ENCODE peak calls at places on chromosomes 12 and 14, in five cellular contexts. L, W, E, H and Q are unnamed samples.

GRCh38 chr12:76874491-76875190 is 4.2 kb downstream of the CSRP2 start:
- DNase-seq in W (no peak), L (peak; percentile 71), H (no peak), E (no peak), Q (no peak)

GRCh38 chr12:5557906-5558305 is 126.0 kb downstream of the NTF3 start:
- DNase-seq in H (no peak), W (no peak), E (no peak), L (peak; percentile 38), Q (no peak)

GRCh38 chr12:50924439-50925341 is 27.7 kb upstream of the HIGD1C start:
- DNase-seq in W (peak; percentile 59), L (peak; percentile 66), E (peak; percentile 90), H (peak; percentile 99), Q (peak; percentile 78)

GRCh38 chr14:69404478-69404877 is 6.0 kb downstream of the SLC39A9 start:
- DNase-seq in E (no peak), W (no peak), L (peak; percentile 11), H (no peak), Q (no peak)

GRCh38 chr14:69573841-69574265 is 818 bp downstream of the CCDC177 start:
- DNase-seq in H (no peak), L (peak; percentile 61), W (no peak), E (no peak), Q (no peak)

GRCh38 chr12:46774011-46774633 is 51.7 kb downstream of the SLC38A4 start:
- DNase-seq in H (no peak), W (no peak), L (no peak), E (no peak), Q (peak; percentile 65)

GRCh38 chr14:55073856-55074255 is 22.4 kb downstream of the MAPK1IP1L start:
- DNase-seq in W (no peak), E (peak; percentile 18), L (no peak), H (no peak), Q (peak; percentile 42)

GRCh38 chr14:60242420-60242819 is 6.6 kb upstream of the PPM1A start:
- DNase-seq in H (no peak), E (no peak), L (no peak), W (no peak), Q (no peak)

GRCh38 chr12:116916714-116917114 is 6.0 kb downstream of the FBXW8 start:
- DNase-seq in W (no peak), E (no peak), H (no peak), L (peak; percentile 26), Q (peak; percentile 90)

DNA sequence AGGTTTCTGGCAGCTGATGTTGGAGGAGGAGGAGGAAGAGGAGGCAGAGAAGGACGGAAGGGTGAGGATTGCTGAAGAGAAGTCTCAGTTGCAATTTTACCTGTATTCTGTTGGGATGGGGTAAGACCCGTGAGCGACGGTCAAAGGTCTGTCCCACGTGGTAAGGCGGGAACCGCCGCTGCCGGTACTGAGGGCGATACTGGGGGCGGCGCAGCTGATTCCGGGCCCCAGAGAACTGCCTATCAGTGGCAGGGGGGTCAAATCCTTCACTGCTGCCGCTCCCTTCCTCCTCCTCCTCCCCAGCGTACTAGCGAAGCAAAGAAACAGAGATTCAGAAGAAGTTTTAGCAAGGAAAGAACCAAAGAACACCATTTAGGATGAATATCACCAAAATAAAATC is 13.3 kb downstream of the YBX3 start:
- DNase-seq in W (no peak), H (no peak), E (no peak), L (no peak), Q (no peak)
- H3K36me3 ChIP-seq in W (peaks cover 97% of the 10 kb centered on the region), H (no peaks in the 10 kb centered on the region), E (peaks cover 6% of the 10 kb centered on the region), L (peaks cover 70% of the 10 kb centered on the region), Q (peaks cover 66% of the 10 kb centered on the region)

GRCh38 chr12:19498099-19498498 is 58.8 kb downstream of the AEBP2 start:
- DNase-seq in W (no peak), E (no peak), H (no peak), L (no peak), Q (no peak)
- H3K36me3 ChIP-seq in W (peaks cover 73% of the 10 kb centered on the region), E (no peaks in the 10 kb centered on the region), H (no peaks in the 10 kb centered on the region), L (peaks cover 27% of the 10 kb centered on the region), Q (no peaks in the 10 kb centered on the region)

DNA sequence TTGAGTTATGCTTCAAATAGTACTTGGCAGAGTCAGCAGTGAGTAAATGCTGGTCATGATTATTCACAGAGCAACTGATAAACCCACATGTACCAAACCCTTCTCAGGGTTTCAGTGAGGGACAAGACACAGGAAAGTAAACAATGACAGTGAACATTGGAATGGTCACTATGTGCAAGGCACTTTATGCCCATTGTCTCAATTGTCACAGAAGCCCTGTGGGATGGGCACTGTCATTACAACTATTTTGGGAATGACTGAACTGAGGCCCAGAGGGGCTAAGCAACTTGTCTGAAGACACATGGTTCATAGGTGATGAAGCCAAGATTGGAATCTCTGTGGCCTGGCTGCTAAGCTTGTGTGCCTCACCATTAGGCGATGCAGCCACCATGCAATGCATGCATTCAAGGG is 238.5 kb downstream of the RBM19 start:
- DNase-seq in L (no peak), W (no peak), E (no peak), H (no peak), Q (peak; percentile 99)
- H3K36me3 ChIP-seq in L (no peaks in the 10 kb centered on the region), W (no peaks in the 10 kb centered on the region), E (no peaks in the 10 kb centered on the region), H (no peaks in the 10 kb centered on the region), Q (no peaks in the 10 kb centered on the region)

GRCh38 chr12:56280849-56281248 is 14.1 kb downstream of the COQ10A start:
- DNase-seq in W (no peak), L (no peak), H (no peak), E (no peak), Q (no peak)
- H3K36me3 ChIP-seq in W (peaks cover 81% of the 10 kb centered on the region), L (peaks cover 55% of the 10 kb centered on the region), H (no peaks in the 10 kb centered on the region), E (peaks cover 14% of the 10 kb centered on the region), Q (peaks cover 57% of the 10 kb centered on the region)

GRCh38 chr12:48044396-48044795 is 40.1 kb upstream of the COL2A1 start:
- DNase-seq in W (no peak), H (no peak), E (no peak), L (no peak), Q (no peak)
- H3K36me3 ChIP-seq in W (peaks cover 57% of the 10 kb centered on the region), H (no peaks in the 10 kb centered on the region), E (peaks cover 5% of the 10 kb centered on the region), L (peaks cover 12% of the 10 kb centered on the region), Q (peaks cover 34% of the 10 kb centered on the region)

DNA sequence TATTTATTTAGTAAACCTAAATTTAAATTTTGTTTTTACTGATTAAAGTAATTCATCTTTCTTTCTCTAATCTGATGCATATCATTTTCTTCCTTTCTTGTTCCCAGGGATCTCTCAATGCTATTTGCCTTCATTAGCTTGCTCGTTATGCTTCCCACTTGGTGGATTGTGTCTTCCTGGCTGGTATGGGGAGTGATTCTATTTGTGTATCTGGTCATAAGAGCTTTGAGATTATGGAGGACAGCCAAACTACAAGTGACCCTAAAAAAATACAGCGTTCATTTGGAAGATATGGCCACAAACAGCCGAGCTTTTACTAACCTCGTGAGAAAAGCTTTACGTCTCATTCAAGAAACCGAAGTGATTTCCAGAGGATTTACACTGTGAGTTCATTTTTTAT is 48.6 kb downstream of the VEZT start:
- DNase-seq in L (no peak), W (no peak), H (no peak), E (no peak), Q (no peak)
- H3K36me3 ChIP-seq in L (peaks cover 19% of the 10 kb centered on the region), W (peaks cover 63% of the 10 kb centered on the region), H (no peaks in the 10 kb centered on the region), E (no peaks in the 10 kb centered on the region), Q (peaks cover 71% of the 10 kb centered on the region)

GRCh38 chr14:74478996-74479635 is 14.0 kb downstream of the NPC2 start:
- DNase-seq in W (peak; percentile 30), E (no peak), L (peak; percentile 78), H (no peak), Q (peak; percentile 48)
- H3K36me3 ChIP-seq in W (peaks cover 29% of the 10 kb centered on the region), E (peaks cover 17% of the 10 kb centered on the region), L (peaks cover 30% of the 10 kb centered on the region), H (peaks cover 3% of the 10 kb centered on the region), Q (peaks cover 14% of the 10 kb centered on the region)